ENCODE peak calls at places on chromosomes 16 and 17, in ten cellular contexts. One of them, this sample, is unnamed.

GRCh38 chr17:16872836-16873653 is 98.9 kb downstream of the TNFRSF13B start:
- ATAC-seq in activated naive CD4-positive, alpha-beta T cell treated with anti-CD3 and anti-CD28 coated beads, Interleukin-2, amount 50 U/mL, for 72 hours: peak
- ATAC-seq in CD4-positive, alpha-beta T cell: peak
- ATAC-seq in sciatic nerve: peak
- ATAC-seq in stimulated activated effector memory CD8-positive, alpha-beta T cell treated with anti-CD3 and anti-CD28 coated beads, Interleukin-12 subunit alpha, Interleukin-12 subunit beta, amount 100 ng/mL, for 72 hours: peak
- ATAC-seq in activated CD8-positive, alpha-beta T cell treated with anti-CD3 and anti-CD28 coated beads, Interleukin-2, amount 10 ng/mL, durations not matched to agents 7 days and 5 days: peak
- ATAC-seq in GM23338: peak
- ATAC-seq in T-helper 17 cell: peak
- ATAC-seq in IMR-90: no peak
- ATAC-seq in foreskin keratinocyte: peak
- ATAC-seq in this sample: peak

GRCh38 chr16:66920924-66921680 is 2.4 kb upstream of the CDH16 start:
- ATAC-seq in activated naive CD4-positive, alpha-beta T cell treated with anti-CD3 and anti-CD28 coated beads, Interleukin-2, amount 50 U/mL, for 72 hours: no peak
- ATAC-seq in CD4-positive, alpha-beta T cell: no peak
- ATAC-seq in sciatic nerve: no peak
- ATAC-seq in stimulated activated effector memory CD8-positive, alpha-beta T cell treated with anti-CD3 and anti-CD28 coated beads, Interleukin-12 subunit alpha, Interleukin-12 subunit beta, amount 100 ng/mL, for 72 hours: no peak
- ATAC-seq in activated CD8-positive, alpha-beta T cell treated with anti-CD3 and anti-CD28 coated beads, Interleukin-2, amount 10 ng/mL, durations not matched to agents 7 days and 5 days: no peak
- ATAC-seq in GM23338: no peak
- ATAC-seq in T-helper 17 cell: no peak
- ATAC-seq in IMR-90: no peak
- ATAC-seq in foreskin keratinocyte: no peak
- ATAC-seq in this sample: no peak

GRCh38 chr16:47503936-47504335 is 42.8 kb downstream of the PHKB start:
- ATAC-seq in activated naive CD4-positive, alpha-beta T cell treated with anti-CD3 and anti-CD28 coated beads, Interleukin-2, amount 50 U/mL, for 72 hours: no peak
- ATAC-seq in CD4-positive, alpha-beta T cell: no peak
- ATAC-seq in sciatic nerve: no peak
- ATAC-seq in stimulated activated effector memory CD8-positive, alpha-beta T cell treated with anti-CD3 and anti-CD28 coated beads, Interleukin-12 subunit alpha, Interleukin-12 subunit beta, amount 100 ng/mL, for 72 hours: no peak
- ATAC-seq in activated CD8-positive, alpha-beta T cell treated with anti-CD3 and anti-CD28 coated beads, Interleukin-2, amount 10 ng/mL, durations not matched to agents 7 days and 5 days: no peak
- ATAC-seq in GM23338: no peak
- ATAC-seq in T-helper 17 cell: no peak
- ATAC-seq in IMR-90: peak
- ATAC-seq in foreskin keratinocyte: peak
- ATAC-seq in this sample: no peak

GRCh38 chr17:27603870-27604794 is 26.9 kb upstream of the LGALS9 start:
- ATAC-seq in activated naive CD4-positive, alpha-beta T cell treated with anti-CD3 and anti-CD28 coated beads, Interleukin-2, amount 50 U/mL, for 72 hours: no peak
- ATAC-seq in CD4-positive, alpha-beta T cell: no peak
- ATAC-seq in sciatic nerve: no peak
- ATAC-seq in stimulated activated effector memory CD8-positive, alpha-beta T cell treated with anti-CD3 and anti-CD28 coated beads, Interleukin-12 subunit alpha, Interleukin-12 subunit beta, amount 100 ng/mL, for 72 hours: no peak
- ATAC-seq in activated CD8-positive, alpha-beta T cell treated with anti-CD3 and anti-CD28 coated beads, Interleukin-2, amount 10 ng/mL, durations not matched to agents 7 days and 5 days: no peak
- ATAC-seq in GM23338: no peak
- ATAC-seq in T-helper 17 cell: no peak
- ATAC-seq in IMR-90: no peak
- ATAC-seq in foreskin keratinocyte: no peak
- ATAC-seq in this sample: no peak

GRCh38 chr17:9929873-9930272 is 24.8 kb upstream of the RCVRN start:
- ATAC-seq in activated naive CD4-positive, alpha-beta T cell treated with anti-CD3 and anti-CD28 coated beads, Interleukin-2, amount 50 U/mL, for 72 hours: no peak
- ATAC-seq in CD4-positive, alpha-beta T cell: no peak
- ATAC-seq in sciatic nerve: peak
- ATAC-seq in stimulated activated effector memory CD8-positive, alpha-beta T cell treated with anti-CD3 and anti-CD28 coated beads, Interleukin-12 subunit alpha, Interleukin-12 subunit beta, amount 100 ng/mL, for 72 hours: no peak
- ATAC-seq in activated CD8-positive, alpha-beta T cell treated with anti-CD3 and anti-CD28 coated beads, Interleukin-2, amount 10 ng/mL, durations not matched to agents 7 days and 5 days: no peak
- ATAC-seq in GM23338: no peak
- ATAC-seq in T-helper 17 cell: no peak
- ATAC-seq in IMR-90: no peak
- ATAC-seq in foreskin keratinocyte: no peak
- ATAC-seq in this sample: no peak

GRCh38 chr16:15948532-15949209 is 745 bp upstream of the ABCC1 start:
- ATAC-seq in activated naive CD4-positive, alpha-beta T cell treated with anti-CD3 and anti-CD28 coated beads, Interleukin-2, amount 50 U/mL, for 72 hours: peak
- ATAC-seq in CD4-positive, alpha-beta T cell: no peak
- ATAC-seq in sciatic nerve: no peak
- ATAC-seq in stimulated activated effector memory CD8-positive, alpha-beta T cell treated with anti-CD3 and anti-CD28 coated beads, Interleukin-12 subunit alpha, Interleukin-12 subunit beta, amount 100 ng/mL, for 72 hours: no peak
- ATAC-seq in activated CD8-positive, alpha-beta T cell treated with anti-CD3 and anti-CD28 coated beads, Interleukin-2, amount 10 ng/mL, durations not matched to agents 7 days and 5 days: no peak
- ATAC-seq in GM23338: no peak
- ATAC-seq in T-helper 17 cell: no peak
- ATAC-seq in IMR-90: no peak
- ATAC-seq in foreskin keratinocyte: peak
- ATAC-seq in this sample: no peak

GRCh38 chr17:2929881-2930533 is 133.4 kb downstream of the OR1D5 start:
- ATAC-seq in activated naive CD4-positive, alpha-beta T cell treated with anti-CD3 and anti-CD28 coated beads, Interleukin-2, amount 50 U/mL, for 72 hours: peak
- ATAC-seq in CD4-positive, alpha-beta T cell: no peak
- ATAC-seq in sciatic nerve: peak
- ATAC-seq in stimulated activated effector memory CD8-positive, alpha-beta T cell treated with anti-CD3 and anti-CD28 coated beads, Interleukin-12 subunit alpha, Interleukin-12 subunit beta, amount 100 ng/mL, for 72 hours: peak
- ATAC-seq in activated CD8-positive, alpha-beta T cell treated with anti-CD3 and anti-CD28 coated beads, Interleukin-2, amount 10 ng/mL, durations not matched to agents 7 days and 5 days: peak
- ATAC-seq in GM23338: peak
- ATAC-seq in T-helper 17 cell: peak
- ATAC-seq in IMR-90: peak
- ATAC-seq in foreskin keratinocyte: peak
- ATAC-seq in this sample: peak

GRCh38 chr17:51270675-51271074 is 10.3 kb downstream of the UTP18 start:
- ATAC-seq in activated naive CD4-positive, alpha-beta T cell treated with anti-CD3 and anti-CD28 coated beads, Interleukin-2, amount 50 U/mL, for 72 hours: no peak
- ATAC-seq in CD4-positive, alpha-beta T cell: no peak
- ATAC-seq in sciatic nerve: no peak
- ATAC-seq in stimulated activated effector memory CD8-positive, alpha-beta T cell treated with anti-CD3 and anti-CD28 coated beads, Interleukin-12 subunit alpha, Interleukin-12 subunit beta, amount 100 ng/mL, for 72 hours: no peak
- ATAC-seq in activated CD8-positive, alpha-beta T cell treated with anti-CD3 and anti-CD28 coated beads, Interleukin-2, amount 10 ng/mL, durations not matched to agents 7 days and 5 days: no peak
- ATAC-seq in GM23338: no peak
- ATAC-seq in T-helper 17 cell: no peak
- ATAC-seq in IMR-90: peak
- ATAC-seq in foreskin keratinocyte: no peak
- ATAC-seq in this sample: no peak

This sample was measured in SK-N-SH treated with all-trans-retinoic acid at 6 μM for 48 hours.